ENCODE peak calls at places on chromosomes 5 and 9, in five cellular contexts. B, Y, T, F and D are unnamed samples.
A peak's percentile ranks its signal among the peaks of the same experiment; 100 is the strongest.

GRCh38 chr5:76137887-76138542 is 54.8 kb downstream of the SV2C start:
- DNase-seq in B (no peak), Y (no peak), T (no peak), F (no peak), D (no peak)

GRCh38 chr5:159752622-159753275 is 163.5 kb upstream of the ADRA1B start:
- DNase-seq in B (peak; percentile 46), Y (no peak), T (no peak), F (no peak), D (no peak)

GRCh38 chr5:61334224-61335196 is 2.5 kb downstream of the ZSWIM6 start:
- DNase-seq in B (peak; percentile 70), Y (no peak), T (peak; percentile 76), F (no peak), D (no peak)

GRCh38 chr5:313265-313664 is 8.2 kb upstream of the AHRR start:
- DNase-seq in B (no peak), Y (no peak), T (no peak), F (no peak), D (no peak)

GRCh38 chr9:77926314-77926959 is 105.2 kb downstream of the GNAQ start:
- DNase-seq in B (peak; percentile 59), Y (no peak), T (peak; percentile 76), F (no peak), D (peak; percentile 22)

GRCh38 chr9:86639287-86639686 is 285.1 kb upstream of the TUT7 start:
- DNase-seq in B (no peak), Y (no peak), T (no peak), F (no peak), D (no peak)

GRCh38 chr5:127844631-127845030 is 141.4 kb downstream of the CCDC192 start:
- DNase-seq in B (no peak), Y (no peak), T (no peak), F (no peak), D (no peak)

GRCh38 chr9:100104314-100104713 is 5.3 kb downstream of the INVS start:
- DNase-seq in B (no peak), Y (no peak), T (peak; percentile 84), F (peak; percentile 11), D (no peak)

GRCh38 chr5:91379602-91380490 is 3.3 kb downstream of the ARRDC3 start:
- DNase-seq in B (peak; percentile 93), Y (peak; percentile 88), T (peak; percentile 84), F (peak; percentile 59), D (peak; percentile 67)

GRCh38 chr5:44862808-44863207 is 54.1 kb downstream of the MRPS30 start:
- DNase-seq in B (peak; percentile 49), Y (no peak), T (peak; percentile 1), F (no peak), D (no peak)

GRCh38 chr5:149809919-149810691 is 80.0 kb downstream of the PPARGC1B start:
- DNase-seq in B (no peak), Y (no peak), T (no peak), F (no peak), D (no peak)

GRCh38 chr9:137113385-137114159 is 961 bp downstream of the DPP7 start:
- DNase-seq in B (no peak), Y (no peak), T (no peak), F (no peak), D (no peak)

GRCh38 chr9:97704327-97704677 is 7.2 kb upstream of the XPA start:
- DNase-seq in B (peak; percentile 8), Y (no peak), T (peak; percentile 10), F (no peak), D (no peak)

GRCh38 chr9:88706193-88707112 is 171.5 kb downstream of the NXNL2 start:
- DNase-seq in B (no peak), Y (no peak), T (no peak), F (no peak), D (no peak)

GRCh38 chr5:174520420-174521396 is 203.7 kb upstream of the MSX2 start:
- DNase-seq in B (no peak), Y (no peak), T (peak; percentile 17), F (no peak), D (no peak)

GRCh38 chr9:95089257-95089873 is 228.1 kb downstream of the FANCC start:
- DNase-seq in B (no peak), Y (no peak), T (no peak), F (no peak), D (no peak)

GRCh38 chr5:143229896-143230675 is 173.4 kb downstream of the NR3C1 start:
- DNase-seq in B (no peak), Y (no peak), T (no peak), F (no peak), D (peak; percentile 56)

GRCh38 chr9:88075966-88076285 is 62.3 kb downstream of the SPATA31C2 start:
- DNase-seq in B (no peak), Y (no peak), T (no peak), F (no peak), D (no peak)

GRCh38 chr9:80874276-80874675 is 815.1 kb downstream of the TLE1 start:
- DNase-seq in B (peak; percentile 35), Y (no peak), T (peak; percentile 89), F (peak; percentile 41), D (peak; percentile 15)

GRCh38 chr5:179345429-179346321 is at the start of gene ADAMTS2:
- DNase-seq in B (peak; percentile 71), Y (no peak), T (peak; percentile 56), F (no peak), D (no peak)

GRCh38 chr5:174166231-174167079 is 120.9 kb downstream of the NSG2 start:
- DNase-seq in B (no peak), Y (no peak), T (no peak), F (no peak), D (no peak)

GRCh38 chr5:138093036-138093435 is 9.2 kb downstream of the WNT8A start:
- DNase-seq in B (no peak), Y (no peak), T (no peak), F (no peak), D (no peak)

GRCh38 chr5:27080147-27080546 is 41.8 kb upstream of the CDH9 start:
- DNase-seq in B (no peak), Y (no peak), T (no peak), F (no peak), D (no peak)

GRCh38 chr5:30142432-30142831 is 1051.1 kb upstream of the CDH6 start:
- DNase-seq in B (no peak), Y (no peak), T (no peak), F (no peak), D (no peak)

GRCh38 chr5:149627070-149627469 is 45.8 kb downstream of the ARHGEF37 start:
- DNase-seq in B (no peak), Y (no peak), T (no peak), F (no peak), D (no peak)

GRCh38 chr9:98943682-98944129 is at the start of gene COL15A1:
- DNase-seq in B (peak; percentile 29), Y (no peak), T (no peak), F (no peak), D (no peak)

GRCh38 chr5:96595300-96596090 is 66.7 kb upstream of the CAST start:
- DNase-seq in B (no peak), Y (no peak), T (no peak), F (no peak), D (no peak)

GRCh38 chr9:81096667-81097066 is 592.7 kb downstream of the TLE1 start:
- DNase-seq in B (no peak), Y (no peak), T (no peak), F (no peak), D (no peak)

GRCh38 chr5:169085656-169086055 is 215.3 kb downstream of the SLIT3 start:
- DNase-seq in B (no peak), Y (no peak), T (no peak), F (no peak), D (no peak)

GRCh38 chr5:53031695-53032096 is 42.5 kb downstream of the ITGA2 start:
- DNase-seq in B (peak; percentile 89), Y (no peak), T (peak; percentile 98), F (peak; percentile 86), D (no peak)

GRCh38 chr5:89280103-89281037 is 397.4 kb upstream of the MEF2C start:
- DNase-seq in B (peak; percentile 17), Y (no peak), T (no peak), F (no peak), D (no peak)

GRCh38 chr9:114894801-114895433 is 35.5 kb downstream of the TNFSF8 start:
- DNase-seq in B (peak; percentile 97), Y (no peak), T (peak; percentile 99), F (peak; percentile 98), D (peak; percentile 92)

DNA sequence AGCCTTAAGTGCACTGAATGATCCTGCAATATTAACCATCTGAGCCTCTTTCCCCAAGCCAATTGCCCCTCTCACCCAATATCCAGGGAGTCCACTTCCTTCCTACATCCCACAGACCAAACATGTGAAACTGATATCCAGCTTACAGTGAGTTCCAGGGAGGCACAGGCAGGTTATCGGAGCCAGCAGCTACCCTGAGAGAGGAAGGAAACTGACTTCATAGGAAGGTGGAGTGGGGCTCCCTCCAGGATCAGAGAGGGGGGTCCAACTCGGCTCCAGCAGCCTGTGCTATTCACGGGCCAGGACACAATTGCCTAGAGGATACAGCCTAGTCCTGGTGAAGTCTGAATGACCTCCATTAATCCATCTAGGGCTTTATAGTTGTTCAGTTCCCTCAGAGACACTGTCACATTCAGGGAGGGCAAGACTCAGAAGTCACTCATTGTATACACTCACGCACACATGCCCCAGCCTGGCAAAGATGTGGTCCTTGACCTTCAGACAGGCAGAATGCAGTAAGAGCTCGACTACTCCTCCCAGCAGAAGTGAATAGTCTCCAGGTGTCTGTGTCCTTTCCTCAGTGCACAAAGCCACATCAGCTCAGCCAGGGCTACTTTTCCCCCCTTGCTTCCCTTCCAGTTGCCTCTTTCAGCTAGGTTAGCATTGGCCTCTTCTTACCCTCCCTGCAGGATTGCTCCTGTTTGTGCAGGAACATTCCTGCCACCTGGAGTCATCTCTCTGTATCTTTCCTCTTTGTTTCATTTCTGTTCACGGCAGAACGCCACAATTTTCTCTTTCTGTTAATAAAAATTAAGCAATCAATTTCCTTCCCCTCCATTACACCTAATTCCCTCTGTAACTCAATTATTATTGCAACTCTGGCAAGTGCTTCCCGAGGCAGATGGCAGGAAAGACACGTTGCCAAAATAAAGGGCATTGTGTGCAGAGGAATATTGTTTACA is 501.7 kb downstream of the ARHGEF28 start:
- DNase-seq in B (peak; percentile 2), Y (no peak), T (peak; percentile 33), F (no peak), D (no peak)
- TF ChIP-seq CTCF in B (no peak), Y (no peak), T (peak; percentile 24), F (peak; percentile 52), D (peak; percentile 36)

GRCh38 chr5:126100767-126101166 is 322.4 kb upstream of the GRAMD2B start:
- DNase-seq in B (no peak), Y (no peak), T (no peak), F (no peak), D (no peak)
- TF ChIP-seq CTCF in B (peak; percentile 22), Y (no peak), T (peak; percentile 13), F (peak; percentile 49), D (peak; percentile 47)

DNA sequence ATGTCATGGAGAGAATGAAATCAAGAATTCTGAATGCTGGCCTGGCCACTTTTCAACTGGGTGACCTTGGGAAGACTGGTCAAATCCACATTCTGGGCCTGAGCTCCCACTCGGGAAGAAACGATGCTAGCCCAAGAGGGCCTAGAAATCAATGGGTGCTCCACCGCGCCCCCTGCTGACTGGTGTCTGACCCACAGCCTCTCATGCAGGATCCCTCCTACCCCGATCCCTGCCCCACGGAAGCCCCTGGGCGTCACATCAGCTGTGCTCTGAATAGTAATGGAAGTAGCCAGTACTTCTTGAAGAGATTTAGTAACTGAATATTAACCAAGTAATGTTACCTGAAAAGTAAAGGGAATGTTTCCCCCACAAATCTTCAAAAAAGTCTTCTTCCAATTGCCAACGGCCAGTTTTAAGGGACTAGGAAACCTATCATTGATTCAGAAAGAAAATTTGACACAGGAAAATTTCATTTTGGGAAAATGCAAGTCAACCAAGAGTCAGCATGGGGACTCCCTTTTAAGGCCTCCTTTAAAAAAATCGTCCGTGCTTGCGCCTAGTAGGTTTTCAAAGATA is 43.9 kb downstream of the CRB2 start:
- DNase-seq in B (no peak), Y (no peak), T (no peak), F (no peak), D (no peak)
- TF ChIP-seq CTCF in B (peak; percentile 35), Y (peak; percentile 19), T (peak; percentile 39), F (peak; percentile 46), D (peak; percentile 71)

GRCh38 chr9:134475051-134475790 is 149.0 kb downstream of the RXRA start:
- DNase-seq in B (peak; percentile 85), Y (peak; percentile 75), T (peak; percentile 81), F (no peak), D (peak; percentile 59)
- TF ChIP-seq CTCF in B (no peak), Y (peak; percentile 23), T (peak; percentile 26), F (peak; percentile 31), D (no peak)